ENCODE peak calls at places on chromosomes 16 and 17, in nine cellular contexts. One of them, this sample, is unnamed.

GRCh38 chr16:67164599-67165061 is at the start of gene HSF4:
- DNase-seq in tibial nerve: no peak
- DNase-seq in NB4: peak; percentile 52
- DNase-seq in lower leg skin: no peak
- DNase-seq in dorsolateral prefrontal cortex: no peak
- DNase-seq in fibroblast of lung: peak; percentile 44
- DNase-seq in foreskin fibroblast: peak; percentile 40
- DNase-seq in uterus: no peak
- DNase-seq in kidney epithelial cell: no peak
- DNase-seq in this sample: no peak

GRCh38 chr17:49104511-49105074 is 28.0 kb upstream of the B4GALNT2 start:
- DNase-seq in tibial nerve: no peak
- DNase-seq in NB4: no peak
- DNase-seq in lower leg skin: no peak
- DNase-seq in dorsolateral prefrontal cortex: no peak
- DNase-seq in fibroblast of lung: peak; percentile 28
- DNase-seq in foreskin fibroblast: peak; percentile 81
- DNase-seq in uterus: no peak
- DNase-seq in kidney epithelial cell: no peak
- DNase-seq in this sample: no peak

GRCh38 chr17:77594416-77595209 is 363.9 kb upstream of the TNRC6C start:
- DNase-seq in tibial nerve: no peak
- DNase-seq in NB4: no peak
- DNase-seq in lower leg skin: no peak
- DNase-seq in dorsolateral prefrontal cortex: peak; percentile 5
- DNase-seq in fibroblast of lung: no peak
- DNase-seq in foreskin fibroblast: no peak
- DNase-seq in uterus: no peak
- DNase-seq in kidney epithelial cell: no peak
- DNase-seq in this sample: peak; percentile 54

GRCh38 chr16:81181013-81181720 is 57.3 kb upstream of the BCO1 start:
- DNase-seq in tibial nerve: peak; percentile 88
- DNase-seq in NB4: peak; percentile 91
- DNase-seq in lower leg skin: peak; percentile 93
- DNase-seq in dorsolateral prefrontal cortex: no peak
- DNase-seq in fibroblast of lung: peak; percentile 95
- DNase-seq in foreskin fibroblast: peak; percentile 97
- DNase-seq in uterus: peak; percentile 93
- DNase-seq in kidney epithelial cell: peak; percentile 91
- DNase-seq in this sample: no peak

GRCh38 chr17:65518256-65518655 is 43.2 kb downstream of the AXIN2 start:
- DNase-seq in tibial nerve: no peak
- DNase-seq in NB4: no peak
- DNase-seq in lower leg skin: no peak
- DNase-seq in dorsolateral prefrontal cortex: no peak
- DNase-seq in fibroblast of lung: peak; percentile 28
- DNase-seq in foreskin fibroblast: no peak
- DNase-seq in uterus: no peak
- DNase-seq in kidney epithelial cell: no peak
- DNase-seq in this sample: no peak

GRCh38 chr16:13036600-13036999 is 135.2 kb downstream of the SHISA9 start:
- DNase-seq in tibial nerve: no peak
- DNase-seq in NB4: peak; percentile 44
- DNase-seq in lower leg skin: no peak
- DNase-seq in dorsolateral prefrontal cortex: no peak
- DNase-seq in fibroblast of lung: peak; percentile 18
- DNase-seq in foreskin fibroblast: peak; percentile 37
- DNase-seq in uterus: no peak
- DNase-seq in kidney epithelial cell: peak; percentile 29
- DNase-seq in this sample: peak; percentile 69

GRCh38 chr16:23962001-23962400 is 126.2 kb downstream of the PRKCB start:
- DNase-seq in tibial nerve: no peak
- DNase-seq in NB4: no peak
- DNase-seq in lower leg skin: no peak
- DNase-seq in dorsolateral prefrontal cortex: no peak
- DNase-seq in fibroblast of lung: no peak
- DNase-seq in foreskin fibroblast: no peak
- DNase-seq in uterus: no peak
- DNase-seq in kidney epithelial cell: no peak
- DNase-seq in this sample: no peak

GRCh38 chr17:68610554-68610953 is 9.4 kb upstream of the FAM20A start:
- DNase-seq in tibial nerve: no peak
- DNase-seq in NB4: no peak
- DNase-seq in lower leg skin: no peak
- DNase-seq in dorsolateral prefrontal cortex: no peak
- DNase-seq in fibroblast of lung: no peak
- DNase-seq in foreskin fibroblast: no peak
- DNase-seq in uterus: no peak
- DNase-seq in kidney epithelial cell: no peak
- DNase-seq in this sample: no peak

GRCh38 chr17:45782889-45783592 is 1.1 kb upstream of the CRHR1 start:
- DNase-seq in tibial nerve: no peak
- DNase-seq in NB4: no peak
- DNase-seq in lower leg skin: no peak
- DNase-seq in dorsolateral prefrontal cortex: no peak
- DNase-seq in fibroblast of lung: no peak
- DNase-seq in foreskin fibroblast: no peak
- DNase-seq in uterus: peak; percentile 17
- DNase-seq in kidney epithelial cell: no peak
- DNase-seq in this sample: no peak

GRCh38 chr17:78675836-78676235 is 98.6 kb upstream of the DNAH17 start:
- DNase-seq in tibial nerve: no peak
- DNase-seq in NB4: no peak
- DNase-seq in lower leg skin: no peak
- DNase-seq in dorsolateral prefrontal cortex: no peak
- DNase-seq in fibroblast of lung: no peak
- DNase-seq in foreskin fibroblast: no peak
- DNase-seq in uterus: no peak
- DNase-seq in kidney epithelial cell: no peak
- DNase-seq in this sample: no peak

GRCh38 chr16:49620158-49620867 is 235.6 kb downstream of the ZNF423 start:
- DNase-seq in tibial nerve: peak; percentile 56
- DNase-seq in NB4: peak; percentile 86
- DNase-seq in lower leg skin: peak; percentile 39
- DNase-seq in dorsolateral prefrontal cortex: no peak
- DNase-seq in fibroblast of lung: peak; percentile 65
- DNase-seq in foreskin fibroblast: peak; percentile 75
- DNase-seq in uterus: peak; percentile 75
- DNase-seq in kidney epithelial cell: peak; percentile 31
- DNase-seq in this sample: no peak

GRCh38 chr17:40284085-40284713 is 3.5 kb upstream of the CDC6 start:
- DNase-seq in tibial nerve: no peak
- DNase-seq in NB4: no peak
- DNase-seq in lower leg skin: no peak
- DNase-seq in dorsolateral prefrontal cortex: no peak
- DNase-seq in fibroblast of lung: peak; percentile 84
- DNase-seq in foreskin fibroblast: peak; percentile 70
- DNase-seq in uterus: no peak
- DNase-seq in kidney epithelial cell: peak; percentile 48
- DNase-seq in this sample: no peak

GRCh38 chr17:36602030-36602737 is 801 bp downstream of the MRM1 start:
- DNase-seq in tibial nerve: no peak
- DNase-seq in NB4: peak; percentile 42
- DNase-seq in lower leg skin: no peak
- DNase-seq in dorsolateral prefrontal cortex: no peak
- DNase-seq in fibroblast of lung: no peak
- DNase-seq in foreskin fibroblast: no peak
- DNase-seq in uterus: peak; percentile 24
- DNase-seq in kidney epithelial cell: no peak
- DNase-seq in this sample: no peak

GRCh38 chr16:66845791-66846221 is 1.6 kb downstream of the CA7 start:
- DNase-seq in tibial nerve: no peak
- DNase-seq in NB4: no peak
- DNase-seq in lower leg skin: no peak
- DNase-seq in dorsolateral prefrontal cortex: peak; percentile 69
- DNase-seq in fibroblast of lung: no peak
- DNase-seq in foreskin fibroblast: no peak
- DNase-seq in uterus: no peak
- DNase-seq in kidney epithelial cell: no peak
- DNase-seq in this sample: no peak

GRCh38 chr16:87806608-87807546 is 41.1 kb upstream of the KLHDC4 start:
- DNase-seq in tibial nerve: no peak
- DNase-seq in NB4: peak; percentile 94
- DNase-seq in lower leg skin: peak; percentile 79
- DNase-seq in dorsolateral prefrontal cortex: no peak
- DNase-seq in fibroblast of lung: peak; percentile 90
- DNase-seq in foreskin fibroblast: peak; percentile 75
- DNase-seq in uterus: no peak
- DNase-seq in kidney epithelial cell: peak; percentile 75
- DNase-seq in this sample: peak; percentile 92
- H3K4me3 ChIP-seq in tibial nerve: peak overlapping the region; percentile 23
- H3K4me3 ChIP-seq in NB4: peak overlapping the region; percentile 64
- H3K4me3 ChIP-seq in lower leg skin: no peak overlapping the region
- H3K4me3 ChIP-seq in dorsolateral prefrontal cortex: peak overlapping the region; percentile 43
- H3K4me3 ChIP-seq in fibroblast of lung: peak overlapping the region; percentile 45
- H3K4me3 ChIP-seq in foreskin fibroblast: peak overlapping the region; percentile 46
- H3K4me3 ChIP-seq in uterus: no peak overlapping the region
- H3K4me3 ChIP-seq in kidney epithelial cell: peak overlapping the region; percentile 15
- H3K4me3 ChIP-seq in this sample: peak overlapping the region; percentile 70

GRCh38 chr17:73533127-73533526 is 111.1 kb downstream of the SDK2 start:
- DNase-seq in tibial nerve: no peak
- DNase-seq in NB4: no peak
- DNase-seq in lower leg skin: no peak
- DNase-seq in dorsolateral prefrontal cortex: no peak
- DNase-seq in fibroblast of lung: no peak
- DNase-seq in foreskin fibroblast: no peak
- DNase-seq in uterus: no peak
- DNase-seq in kidney epithelial cell: no peak
- DNase-seq in this sample: no peak
- H3K4me3 ChIP-seq in tibial nerve: no peak overlapping the region
- H3K4me3 ChIP-seq in NB4: no peak overlapping the region
- H3K4me3 ChIP-seq in lower leg skin: no peak overlapping the region
- H3K4me3 ChIP-seq in dorsolateral prefrontal cortex: no peak overlapping the region
- H3K4me3 ChIP-seq in fibroblast of lung: no peak overlapping the region
- H3K4me3 ChIP-seq in foreskin fibroblast: no peak overlapping the region
- H3K4me3 ChIP-seq in uterus: no peak overlapping the region
- H3K4me3 ChIP-seq in kidney epithelial cell: no peak overlapping the region
- H3K4me3 ChIP-seq in this sample: no peak overlapping the region

GRCh38 chr17:27805520-27806146 is 5.3 kb upstream of the NOS2 start:
- DNase-seq in tibial nerve: peak; percentile 72
- DNase-seq in NB4: peak; percentile 83
- DNase-seq in lower leg skin: peak; percentile 86
- DNase-seq in dorsolateral prefrontal cortex: peak; percentile 80
- DNase-seq in fibroblast of lung: peak; percentile 88
- DNase-seq in foreskin fibroblast: peak; percentile 71
- DNase-seq in uterus: peak; percentile 72
- DNase-seq in kidney epithelial cell: peak; percentile 66
- DNase-seq in this sample: peak; percentile 91
- H3K4me3 ChIP-seq in tibial nerve: peak overlapping the region; percentile 24
- H3K4me3 ChIP-seq in NB4: peak overlapping the region; percentile 22
- H3K4me3 ChIP-seq in lower leg skin: no peak overlapping the region
- H3K4me3 ChIP-seq in dorsolateral prefrontal cortex: peak overlapping the region; percentile 40
- H3K4me3 ChIP-seq in fibroblast of lung: peak overlapping the region; percentile 33
- H3K4me3 ChIP-seq in foreskin fibroblast: peak overlapping the region; percentile 29
- H3K4me3 ChIP-seq in uterus: peak overlapping the region; percentile 24
- H3K4me3 ChIP-seq in kidney epithelial cell: peak overlapping the region; percentile 1
- H3K4me3 ChIP-seq in this sample: peak overlapping the region; percentile 43

GRCh38 chr17:28509784-28510183 is 3.6 kb downstream of the FOXN1 start:
- DNase-seq in tibial nerve: no peak
- DNase-seq in NB4: peak; percentile 45
- DNase-seq in lower leg skin: no peak
- DNase-seq in dorsolateral prefrontal cortex: no peak
- DNase-seq in fibroblast of lung: no peak
- DNase-seq in foreskin fibroblast: no peak
- DNase-seq in uterus: no peak
- DNase-seq in kidney epithelial cell: no peak
- DNase-seq in this sample: no peak
- H3K4me3 ChIP-seq in tibial nerve: no peak overlapping the region
- H3K4me3 ChIP-seq in NB4: no peak overlapping the region
- H3K4me3 ChIP-seq in lower leg skin: no peak overlapping the region
- H3K4me3 ChIP-seq in dorsolateral prefrontal cortex: no peak overlapping the region
- H3K4me3 ChIP-seq in fibroblast of lung: no peak overlapping the region
- H3K4me3 ChIP-seq in foreskin fibroblast: no peak overlapping the region
- H3K4me3 ChIP-seq in uterus: no peak overlapping the region
- H3K4me3 ChIP-seq in kidney epithelial cell: no peak overlapping the region
- H3K4me3 ChIP-seq in this sample: no peak overlapping the region

GRCh38 chr16:104355-104754 is 26.3 kb downstream of the MPG start:
- DNase-seq in tibial nerve: no peak
- DNase-seq in NB4: no peak
- DNase-seq in lower leg skin: no peak
- DNase-seq in dorsolateral prefrontal cortex: no peak
- DNase-seq in fibroblast of lung: no peak
- DNase-seq in foreskin fibroblast: no peak
- DNase-seq in uterus: no peak
- DNase-seq in kidney epithelial cell: no peak
- DNase-seq in this sample: no peak

GRCh38 chr16:100989-101388 is 23.0 kb downstream of the MPG start:
- DNase-seq in tibial nerve: no peak
- DNase-seq in NB4: no peak
- DNase-seq in lower leg skin: no peak
- DNase-seq in dorsolateral prefrontal cortex: no peak
- DNase-seq in fibroblast of lung: no peak
- DNase-seq in foreskin fibroblast: no peak
- DNase-seq in uterus: no peak
- DNase-seq in kidney epithelial cell: no peak
- DNase-seq in this sample: no peak

GRCh38 chr16:104828-105374 is 26.9 kb downstream of the MPG start:
- DNase-seq in tibial nerve: no peak
- DNase-seq in NB4: no peak
- DNase-seq in lower leg skin: no peak
- DNase-seq in dorsolateral prefrontal cortex: no peak
- DNase-seq in fibroblast of lung: no peak
- DNase-seq in foreskin fibroblast: no peak
- DNase-seq in uterus: no peak
- DNase-seq in kidney epithelial cell: no peak
- DNase-seq in this sample: no peak

GRCh38 chr16:101586-101985 is 23.6 kb downstream of the MPG start:
- DNase-seq in tibial nerve: no peak
- DNase-seq in NB4: no peak
- DNase-seq in lower leg skin: no peak
- DNase-seq in dorsolateral prefrontal cortex: no peak
- DNase-seq in fibroblast of lung: no peak
- DNase-seq in foreskin fibroblast: no peak
- DNase-seq in uterus: no peak
- DNase-seq in kidney epithelial cell: no peak
- DNase-seq in this sample: no peak

GRCh38 chr16:102060-102855 is 24.2 kb downstream of the MPG start:
- DNase-seq in tibial nerve: peak; percentile 65
- DNase-seq in NB4: no peak
- DNase-seq in lower leg skin: no peak
- DNase-seq in dorsolateral prefrontal cortex: no peak
- DNase-seq in fibroblast of lung: peak; percentile 94
- DNase-seq in foreskin fibroblast: no peak
- DNase-seq in uterus: peak; percentile 68
- DNase-seq in kidney epithelial cell: no peak
- DNase-seq in this sample: no peak
- H3K4me3 ChIP-seq in tibial nerve: no peak overlapping the region
- H3K4me3 ChIP-seq in NB4: no peak overlapping the region
- H3K4me3 ChIP-seq in lower leg skin: no peak overlapping the region
- H3K4me3 ChIP-seq in dorsolateral prefrontal cortex: no peak overlapping the region
- H3K4me3 ChIP-seq in fibroblast of lung: no peak overlapping the region
- H3K4me3 ChIP-seq in foreskin fibroblast: no peak overlapping the region
- H3K4me3 ChIP-seq in uterus: no peak overlapping the region
- H3K4me3 ChIP-seq in kidney epithelial cell: no peak overlapping the region
- H3K4me3 ChIP-seq in this sample: no peak overlapping the region

GRCh38 chr17:72539981-72540897 is 419.4 kb downstream of the SOX9 start:
- DNase-seq in tibial nerve: peak; percentile 67
- DNase-seq in NB4: peak; percentile 70
- DNase-seq in lower leg skin: peak; percentile 46
- DNase-seq in dorsolateral prefrontal cortex: peak; percentile 63
- DNase-seq in fibroblast of lung: peak; percentile 72
- DNase-seq in foreskin fibroblast: peak; percentile 74
- DNase-seq in uterus: no peak
- DNase-seq in kidney epithelial cell: no peak
- DNase-seq in this sample: no peak
- H3K4me3 ChIP-seq in tibial nerve: peak overlapping the region; percentile 4
- H3K4me3 ChIP-seq in NB4: no peak overlapping the region
- H3K4me3 ChIP-seq in lower leg skin: no peak overlapping the region
- H3K4me3 ChIP-seq in dorsolateral prefrontal cortex: peak overlapping the region; percentile 28
- H3K4me3 ChIP-seq in fibroblast of lung: peak overlapping the region; percentile 36
- H3K4me3 ChIP-seq in foreskin fibroblast: peak overlapping the region; percentile 21
- H3K4me3 ChIP-seq in uterus: no peak overlapping the region
- H3K4me3 ChIP-seq in kidney epithelial cell: no peak overlapping the region
- H3K4me3 ChIP-seq in this sample: no peak overlapping the region

GRCh38 chr17:82548681-82549303 is 29.3 kb downstream of the FOXK2 start:
- DNase-seq in tibial nerve: no peak
- DNase-seq in NB4: peak; percentile 46
- DNase-seq in lower leg skin: peak; percentile 59
- DNase-seq in dorsolateral prefrontal cortex: no peak
- DNase-seq in fibroblast of lung: no peak
- DNase-seq in foreskin fibroblast: no peak
- DNase-seq in uterus: peak; percentile 69
- DNase-seq in kidney epithelial cell: no peak
- DNase-seq in this sample: no peak
- H3K4me3 ChIP-seq in tibial nerve: no peak overlapping the region
- H3K4me3 ChIP-seq in NB4: no peak overlapping the region
- H3K4me3 ChIP-seq in lower leg skin: no peak overlapping the region
- H3K4me3 ChIP-seq in dorsolateral prefrontal cortex: no peak overlapping the region
- H3K4me3 ChIP-seq in fibroblast of lung: no peak overlapping the region
- H3K4me3 ChIP-seq in foreskin fibroblast: no peak overlapping the region
- H3K4me3 ChIP-seq in uterus: no peak overlapping the region
- H3K4me3 ChIP-seq in kidney epithelial cell: no peak overlapping the region
- H3K4me3 ChIP-seq in this sample: no peak overlapping the region

This sample was measured in Jurkat, Clone E6-1.